ENCODE peak calls at places on chromosomes 4 and X, in five cellular contexts. D is SK-N-SH, S is K562, P is GM12878, V is HepG2. L is an unnamed sample.

GRCh38 chrX:106740193-106740780 is 13.8 kb downstream of the RNF128 start:
- DNase-seq in D (no peak), P (no peak), S (no peak), V (peak), L (no peak)

GRCh38 chr4:176137626-176138025 is 57.8 kb downstream of the SPATA4 start:
- DNase-seq in P (no peak), S (no peak), V (no peak), D (no peak), L (no peak)

GRCh38 chrX:130097507-130098201 is 12.6 kb downstream of the ELF4 start:
- DNase-seq in S (no peak), P (no peak), D (peak), V (peak), L (no peak)

GRCh38 chr4:21656832-21657231 is 291.7 kb downstream of the KCNIP4 start:
- DNase-seq in P (no peak), S (no peak), D (no peak), V (peak), L (no peak)

GRCh38 chr4:37648084-37648817 is 37.9 kb downstream of the RELL1 start:
- DNase-seq in V (peak), S (peak), D (no peak), P (no peak), L (peak)

GRCh38 chr4:69025191-69025998 is 70.9 kb upstream of the UGT2B7 start:
- DNase-seq in S (peak), D (no peak), V (peak), P (no peak), L (no peak)

GRCh38 chr4:48546336-48546735 is 56.3 kb downstream of the ZAR1 start:
- DNase-seq in S (peak), V (peak), P (peak), D (no peak), L (no peak)

GRCh38 chrX:47232803-47233332 is at the start of gene USP11:
- DNase-seq in S (peak), D (peak), P (no peak), V (peak), L (peak)

GRCh38 chr4:3361406-3361805 is 68.6 kb downstream of the RGS12 start:
- DNase-seq in P (no peak), D (no peak), S (no peak), V (no peak), L (no peak)

GRCh38 chrX:70166601-70167590 is 10.4 kb upstream of the DGAT2L6 start:
- DNase-seq in S (peak), V (peak), P (no peak), D (no peak), L (no peak)

GRCh38 chr4:134636332-134637055 is 434.9 kb upstream of the PABPC4L start:
- DNase-seq in D (no peak), V (no peak), P (no peak), S (no peak), L (no peak)

GRCh38 chr4:174457468-174457867 is 64.8 kb downstream of the HPGD start:
- DNase-seq in V (no peak), P (no peak), D (no peak), S (no peak), L (no peak)

GRCh38 chr4:127732623-127733199 is 2.5 kb downstream of the SLC25A31 start:
- DNase-seq in D (peak), S (peak), V (peak), P (peak), L (peak)

GRCh38 chrX:460823-461640 is 74.3 kb upstream of the PPP2R3B start:
- DNase-seq in V (no peak), S (no peak), D (no peak), P (no peak), L (no peak)

GRCh38 chr4:106868381-106869035 is 167.6 kb downstream of the DKK2 start:
- DNase-seq in D (no peak), S (no peak), V (no peak), P (no peak), L (no peak)

DNA sequence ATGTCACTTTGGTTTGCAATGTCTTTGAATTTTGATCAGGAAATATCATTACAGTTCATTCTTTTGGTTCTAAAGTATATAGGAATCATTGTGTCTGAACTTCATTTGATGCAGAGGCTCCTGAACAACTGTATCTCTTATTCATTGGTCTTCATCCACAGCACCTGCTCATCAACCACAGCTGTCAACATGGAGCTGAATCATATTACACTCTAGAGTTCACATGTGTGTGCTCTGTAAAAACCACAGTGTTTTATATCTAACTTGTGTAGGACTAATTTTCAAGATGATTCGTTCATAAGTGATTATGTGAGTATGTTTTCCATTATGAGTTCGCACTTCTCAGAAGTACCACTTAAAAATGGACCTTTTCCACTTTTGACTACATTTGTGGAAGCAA is 643.3 kb upstream of the FAM241A start:
- DNase-seq in S (no peak), V (no peak), P (no peak), D (no peak), L (no peak)
- TF ChIP-seq REST in S (no peak), V (no peak), P (no peak), D (no peak), L (no peak)

GRCh38 chr4:26583538-26583864 is 383 bp upstream of the TBC1D19 start:
- DNase-seq in V (no peak), P (no peak), D (no peak), S (no peak), L (no peak)
- H3K27ac ChIP-seq in V (no peak), P (peak), D (peak), S (peak), L (peak)

DNA sequence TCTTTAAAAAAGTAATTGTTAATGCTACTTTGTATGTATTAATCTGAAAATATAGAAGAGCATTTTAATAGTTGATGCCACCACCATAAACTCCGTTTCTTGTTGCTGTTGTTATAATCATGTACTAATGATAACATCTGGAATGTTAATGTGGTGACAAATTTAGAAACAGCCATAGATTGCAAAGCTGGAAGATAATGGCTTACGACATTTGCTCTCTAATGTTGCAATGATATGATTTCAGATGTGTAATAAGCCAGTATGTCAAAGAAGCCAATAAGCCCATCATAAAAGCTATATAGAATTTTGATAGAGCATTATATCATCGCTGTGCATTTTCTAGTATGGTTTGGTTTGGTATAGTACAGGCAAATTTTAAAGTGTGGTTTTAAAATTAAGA is 579.3 kb upstream of the ZFP42 start:
- DNase-seq in S (no peak), V (no peak), P (no peak), D (no peak), L (no peak)
- TF ChIP-seq GABPA in S (no peak), V (no peak), P (no peak), D (no peak), L (no peak)

GRCh38 chr4:122914938-122915337 is 7.5 kb downstream of the NUDT6 start:
- DNase-seq in D (no peak), S (no peak), V (no peak), P (no peak), L (no peak)
- TF ChIP-seq REST in D (no peak), S (no peak), V (no peak), P (no peak), L (no peak)

L was measured in HL-60.